ENCODE peak calls at places on chromosomes 1 and 21, in five cellular contexts. B, Q, L, W and C are unnamed samples.

GRCh38 chr1:4219826-4220225 is 319.8 kb upstream of the C1orf174 start:
- DNase-seq in B (no peak), L (no peak), Q (no peak), W (no peak), C (no peak)

GRCh38 chr1:117609471-117609911 is 3.6 kb downstream of the TENT5C start:
- DNase-seq in B (no peak), Q (peak; percentile 58), W (no peak), L (peak; percentile 79), C (no peak)

GRCh38 chr21:26207021-26207420 is 36.5 kb upstream of the APP start:
- DNase-seq in B (no peak), L (no peak), Q (no peak), W (no peak), C (no peak)

GRCh38 chr21:42038826-42039425 is 28.8 kb upstream of the ZBTB21 start:
- DNase-seq in Q (peak; percentile 61), L (no peak), B (no peak), W (peak; percentile 50), C (no peak)

GRCh38 chr21:14072761-14073535 is 137.8 kb downstream of the LIPI start:
- DNase-seq in L (no peak), W (no peak), Q (no peak), B (no peak), C (no peak)

GRCh38 chr21:25563399-25564116 is 43.7 kb downstream of the MRPL39 start:
- DNase-seq in B (no peak), Q (no peak), W (peak; percentile 69), L (no peak), C (no peak)

GRCh38 chr1:95002167-95002566 is 70.6 kb downstream of the ALG14 start:
- DNase-seq in B (no peak), L (no peak), Q (no peak), W (no peak), C (no peak)

GRCh38 chr1:43314233-43314632 is 13.5 kb downstream of the TIE1 start:
- DNase-seq in B (peak; percentile 8), Q (no peak), L (peak; percentile 18), W (no peak), C (no peak)

GRCh38 chr1:225447649-225448048 is 19.8 kb upstream of the LBR start:
- DNase-seq in L (no peak), Q (no peak), W (peak; percentile 60), B (peak; percentile 54), C (no peak)

GRCh38 chr1:85612704-85613361 is 32.3 kb downstream of the CCN1 start:
- DNase-seq in B (no peak), L (no peak), W (peak; percentile 97), Q (peak; percentile 49), C (peak; percentile 29)

GRCh38 chr1:79847715-79848114 is 841.2 kb upstream of the ADGRL4 start:
- DNase-seq in Q (no peak), W (no peak), L (no peak), B (no peak), C (no peak)

GRCh38 chr1:27108588-27108987 is 46.3 kb downstream of the SLC9A1 start:
- DNase-seq in Q (no peak), L (no peak), B (no peak), W (no peak), C (no peak)

GRCh38 chr1:3928622-3929021 is 28.6 kb upstream of the C1orf174 start:
- DNase-seq in W (no peak), B (no peak), Q (no peak), L (no peak), C (no peak)

GRCh38 chr1:44801491-44802305 is 1.5 kb downstream of the PLK3 start:
- DNase-seq in L (peak; percentile 59), W (no peak), Q (no peak), B (peak; percentile 66), C (peak; percentile 47)

GRCh38 chr21:27306821-27307746 is 340.2 kb upstream of the ADAMTS5 start:
- DNase-seq in W (no peak), B (no peak), L (no peak), Q (no peak), C (no peak)

GRCh38 chr21:38325216-38325615 is 68.4 kb downstream of the KCNJ15 start:
- DNase-seq in L (no peak), W (no peak), Q (no peak), B (no peak), C (no peak)

GRCh38 chr1:53344921-53345838 is 17.3 kb upstream of the LRP8 start:
- DNase-seq in L (no peak), W (no peak), Q (no peak), B (no peak), C (no peak)

GRCh38 chr1:36323636-36324321 is at the start of gene EVA1B:
- DNase-seq in L (peak; percentile 88), W (peak; percentile 88), Q (peak; percentile 67), B (peak; percentile 84), C (peak; percentile 77)

GRCh38 chr21:41671859-41672542 is 94.9 kb downstream of the RIPK4 start:
- DNase-seq in L (no peak), Q (no peak), B (no peak), W (no peak), C (no peak)

GRCh38 chr1:119582801-119583200 is 65.3 kb downstream of the ZNF697 start:
- DNase-seq in W (peak; percentile 48), L (no peak), Q (peak; percentile 55), B (no peak), C (peak; percentile 63)

GRCh38 chr1:232211149-232211548 is 418.8 kb downstream of the SIPA1L2 start:
- DNase-seq in W (no peak), Q (no peak), B (no peak), L (no peak), C (no peak)

GRCh38 chr1:21584096-21584495 is 74.9 kb downstream of the ALPL start:
- DNase-seq in Q (no peak), L (no peak), B (no peak), W (no peak), C (no peak)

GRCh38 chr1:224919508-224919907 is 10.0 kb upstream of the DNAH14 start:
- DNase-seq in L (no peak), B (no peak), Q (no peak), W (no peak), C (no peak)

GRCh38 chr1:54324750-54325704 is 81.2 kb downstream of the SSBP3 start:
- DNase-seq in W (no peak), L (no peak), Q (no peak), B (no peak), C (no peak)

GRCh38 chr1:16430598-16430997 is 6.6 kb downstream of the SPATA21 start:
- DNase-seq in L (no peak), B (no peak), W (no peak), Q (no peak), C (no peak)

GRCh38 chr1:32886012-32886827 is at the start of gene HPCA:
- DNase-seq in Q (peak; percentile 63), L (peak; percentile 77), B (no peak), W (peak; percentile 49), C (peak; percentile 61)

GRCh38 chr1:77126309-77126708 is 92.9 kb downstream of the PIGK start:
- DNase-seq in B (no peak), Q (peak; percentile 44), L (no peak), W (peak; percentile 67), C (peak; percentile 64)

GRCh38 chr1:46550751-46551231 is 656 bp downstream of the KNCN start:
- DNase-seq in B (peak; percentile 65), L (no peak), Q (no peak), W (no peak), C (no peak)

GRCh38 chr1:64891440-64891815 is 74.9 kb downstream of the JAK1 start:
- DNase-seq in L (no peak), B (no peak), W (no peak), Q (no peak), C (no peak)

GRCh38 chr1:168767885-168768584 is 39.0 kb upstream of the DPT start:
- DNase-seq in Q (peak; percentile 42), L (no peak), B (no peak), W (peak; percentile 79), C (peak; percentile 26)

GRCh38 chr1:247295274-247295684 is 36.4 kb downstream of the ZNF496 start:
- DNase-seq in B (no peak), W (peak; percentile 79), L (no peak), Q (no peak), C (no peak)

DNA sequence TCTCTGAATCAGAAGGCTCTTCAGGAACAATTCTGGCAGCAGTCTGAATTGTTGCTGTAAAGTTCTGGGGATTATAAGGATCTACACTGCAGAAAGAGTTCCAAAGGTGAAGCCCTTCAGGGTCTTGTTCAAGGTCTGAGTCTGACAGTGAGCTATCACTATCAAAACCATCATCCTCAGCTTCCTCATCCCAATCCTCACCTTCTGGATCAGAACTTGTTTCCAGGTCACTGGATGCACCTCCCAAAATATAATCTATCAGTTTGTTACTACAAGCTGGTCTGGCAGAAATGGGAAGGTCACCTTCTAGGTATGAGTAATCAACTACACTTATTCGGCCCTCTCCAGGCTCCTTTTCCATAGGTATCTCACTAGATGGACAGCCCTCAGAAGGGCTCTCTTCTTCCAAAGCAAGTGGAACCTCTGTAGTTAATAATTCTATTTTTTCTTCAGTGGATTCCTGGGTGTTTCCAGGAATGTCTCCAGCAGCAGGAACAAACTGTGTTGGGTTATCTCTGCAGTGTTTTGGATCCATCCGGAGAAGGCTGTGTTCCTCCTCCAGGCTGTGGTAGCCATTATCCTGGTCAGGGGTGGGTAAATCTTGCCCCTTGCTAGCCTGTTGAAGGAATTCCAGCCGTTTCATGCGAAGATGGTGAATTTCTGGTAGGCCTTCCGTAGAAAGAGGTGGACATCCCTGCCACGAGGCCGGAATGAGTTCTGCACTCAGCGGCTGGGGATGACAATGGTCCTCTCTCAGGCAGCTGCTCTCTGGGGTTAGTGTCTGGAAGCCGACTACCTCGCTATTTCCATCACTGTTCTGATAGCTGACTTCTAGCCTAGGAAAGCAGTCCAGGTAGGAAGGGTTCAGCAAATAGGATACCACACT is 1.5 kb downstream of the PPP1R15B start:
- DNase-seq in Q (no peak), L (no peak), W (no peak), B (no peak), C (no peak)
- H3K4me1 ChIP-seq in Q (peaks cover 24% of the 10 kb centered on the region), L (peaks cover 25% of the 10 kb centered on the region), W (peaks cover 2% of the 10 kb centered on the region), B (peaks cover 4% of the 10 kb centered on the region), C (peaks cover 29% of the 10 kb centered on the region)

GRCh38 chr1:12129624-12130023 is 37.2 kb upstream of the TNFRSF1B start:
- DNase-seq in W (no peak), L (no peak), B (no peak), Q (no peak), C (no peak)
- H3K4me1 ChIP-seq in W (no peaks in the 10 kb centered on the region), L (no peaks in the 10 kb centered on the region), B (peaks cover 7% of the 10 kb centered on the region), Q (no peaks in the 10 kb centered on the region), C (peaks cover 6% of the 10 kb centered on the region)

DNA sequence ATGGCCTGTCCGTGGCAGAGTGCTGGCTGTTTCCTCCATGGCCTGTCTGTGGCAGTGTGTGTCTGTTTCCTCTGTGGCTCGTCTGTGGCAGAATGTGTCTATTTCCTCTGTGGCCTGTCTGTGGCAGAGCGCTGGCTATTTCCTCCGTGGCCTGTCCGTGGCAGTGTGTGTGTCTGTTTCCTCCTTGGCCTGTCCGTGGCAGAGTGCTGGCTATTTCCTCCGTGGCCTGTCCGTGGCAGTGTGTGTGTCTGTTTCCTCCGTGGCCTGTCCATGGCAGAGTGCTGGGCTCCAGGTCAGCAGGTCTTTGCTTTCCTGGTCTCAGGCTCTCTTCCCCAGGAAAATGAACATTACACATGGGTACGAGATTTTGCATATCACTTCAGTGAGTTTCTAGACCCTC is 138.4 kb upstream of the IPO9 start:
- DNase-seq in L (no peak), W (no peak), B (no peak), Q (no peak), C (no peak)
- H3K4me1 ChIP-seq in L (peaks cover 25% of the 10 kb centered on the region), W (peaks cover 14% of the 10 kb centered on the region), B (peaks cover 7% of the 10 kb centered on the region), Q (peaks cover 14% of the 10 kb centered on the region), C (no peaks in the 10 kb centered on the region)

DNA sequence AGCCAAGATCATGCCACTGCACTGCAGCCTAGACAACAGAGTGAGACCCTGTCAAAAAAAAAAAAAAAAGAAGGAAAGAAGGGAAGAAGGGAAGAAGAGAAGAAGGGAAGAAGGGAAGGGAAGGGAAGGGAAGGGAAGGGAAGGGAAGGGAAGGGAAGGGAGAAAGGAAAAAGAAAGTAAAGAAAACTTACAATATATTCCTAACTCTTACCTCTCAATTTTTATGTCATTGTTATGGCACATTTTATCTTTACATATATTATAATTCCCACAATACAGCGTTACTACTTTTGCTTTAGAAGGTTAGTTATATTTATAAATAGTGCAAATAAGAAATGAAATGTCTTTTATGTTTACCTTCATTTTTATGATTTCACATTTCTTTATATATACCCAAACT is 358.7 kb downstream of the HHIPL2 start:
- DNase-seq in B (no peak), L (no peak), Q (no peak), W (no peak), C (no peak)
- H3K4me1 ChIP-seq in B (no peaks in the 10 kb centered on the region), L (no peaks in the 10 kb centered on the region), Q (no peaks in the 10 kb centered on the region), W (no peaks in the 10 kb centered on the region), C (no peaks in the 10 kb centered on the region)